ENCODE peak calls at places on chromosomes 16 and 17, in six cellular contexts. One of them, this sample, is unnamed.

GRCh38 chr16:12337776-12338655 is 361.5 kb downstream of the SNX29 start:
- DNase-seq in heart right ventricle: no peak
- DNase-seq in astrocyte of the spinal cord: peak; percentile 35
- DNase-seq in naive B cell: no peak
- DNase-seq in mesothelial cell of epicardium: no peak
- DNase-seq in AG04449: no peak
- DNase-seq in this sample: no peak

GRCh38 chr17:42969006-42969581 is 4.8 kb upstream of the AARSD1 start:
- DNase-seq in naive B cell: no peak
- DNase-seq in mesothelial cell of epicardium: no peak
- DNase-seq in astrocyte of the spinal cord: peak; percentile 5
- DNase-seq in AG04449: no peak
- DNase-seq in heart right ventricle: no peak
- DNase-seq in this sample: no peak

GRCh38 chr17:48517478-48517877 is 13.3 kb downstream of the HOXB1 start:
- DNase-seq in mesothelial cell of epicardium: no peak
- DNase-seq in AG04449: no peak
- DNase-seq in heart right ventricle: no peak
- DNase-seq in naive B cell: no peak
- DNase-seq in astrocyte of the spinal cord: no peak
- DNase-seq in this sample: no peak

GRCh38 chr17:71801301-71801700 is 319.5 kb upstream of the SOX9 start:
- DNase-seq in naive B cell: no peak
- DNase-seq in mesothelial cell of epicardium: no peak
- DNase-seq in AG04449: no peak
- DNase-seq in astrocyte of the spinal cord: peak; percentile 79
- DNase-seq in heart right ventricle: no peak
- DNase-seq in this sample: no peak

GRCh38 chr17:17394494-17394893 is 82.3 kb upstream of the MED9 start:
- DNase-seq in AG04449: no peak
- DNase-seq in astrocyte of the spinal cord: no peak
- DNase-seq in mesothelial cell of epicardium: no peak
- DNase-seq in heart right ventricle: no peak
- DNase-seq in naive B cell: no peak
- DNase-seq in this sample: no peak

GRCh38 chr17:63967953-63968352 is 4.8 kb downstream of the SCN4A start:
- DNase-seq in naive B cell: no peak
- DNase-seq in heart right ventricle: no peak
- DNase-seq in AG04449: no peak
- DNase-seq in mesothelial cell of epicardium: no peak
- DNase-seq in astrocyte of the spinal cord: no peak
- DNase-seq in this sample: no peak

GRCh38 chr17:2393954-2394749 is 6.7 kb downstream of the MNT start:
- DNase-seq in astrocyte of the spinal cord: no peak
- DNase-seq in heart right ventricle: no peak
- DNase-seq in mesothelial cell of epicardium: no peak
- DNase-seq in naive B cell: no peak
- DNase-seq in AG04449: no peak
- DNase-seq in this sample: no peak

GRCh38 chr16:66359012-66359411 is 7.5 kb upstream of the CDH5 start:
- DNase-seq in AG04449: no peak
- DNase-seq in mesothelial cell of epicardium: no peak
- DNase-seq in astrocyte of the spinal cord: peak; percentile 56
- DNase-seq in naive B cell: no peak
- DNase-seq in heart right ventricle: no peak
- DNase-seq in this sample: no peak

GRCh38 chr17:17041018-17041521 is 1.2 kb upstream of the MPRIP start:
- DNase-seq in heart right ventricle: no peak
- DNase-seq in AG04449: no peak
- DNase-seq in astrocyte of the spinal cord: no peak
- DNase-seq in mesothelial cell of epicardium: no peak
- DNase-seq in naive B cell: no peak
- DNase-seq in this sample: no peak